ENCODE peak calls at places on chromosomes 2 and 18, in seven cellular contexts. A is K562, M is heart left ventricle, V is suprapubic skin, R is body of pancreas, Q is transverse colon, N is A549. E is an unnamed sample.

GRCh38 chr2:137357641-137358040 is 592.3 kb downstream of the THSD7B start:
- DNase-seq in A (no peak), M (no peak), V (no peak), R (no peak), Q (no peak), N (no peak), E (no peak)

GRCh38 chr2:231177156-231178007 is 21.0 kb upstream of the ARMC9 start:
- DNase-seq in A (no peak), M (no peak), V (no peak), R (no peak), Q (no peak), N (no peak), E (no peak)

GRCh38 chr2:169276045-169276444 is 86.3 kb downstream of the LRP2 start:
- DNase-seq in A (peak; percentile 28), M (no peak), V (no peak), R (no peak), Q (no peak), N (no peak), E (no peak)

GRCh38 chr2:120735750-120736170 is at the start of gene GLI2:
- DNase-seq in A (peak; percentile 62), M (peak; percentile 81), V (no peak), R (peak; percentile 55), Q (peak; percentile 65), N (peak; percentile 61), E (peak; percentile 90)

GRCh38 chr2:240237609-240238151 is 97.2 kb upstream of the OTOS start:
- DNase-seq in A (no peak), M (peak; percentile 66), V (no peak), R (peak; percentile 86), Q (no peak), N (no peak), E (peak; percentile 87)

GRCh38 chr18:50579061-50579774 is 19.3 kb downstream of the MAPK4 start:
- DNase-seq in A (no peak), M (peak; percentile 39), V (no peak), R (no peak), Q (no peak), N (no peak), E (no peak)

GRCh38 chr2:64298161-64298560 is 153.9 kb upstream of the PELI1 start:
- DNase-seq in A (no peak), M (no peak), V (no peak), R (no peak), Q (no peak), N (no peak), E (no peak)

GRCh38 chr18:48790869-48791635 is 159.7 kb downstream of the SMAD7 start:
- DNase-seq in A (no peak), M (peak; percentile 62), V (peak; percentile 46), R (peak; percentile 3), Q (no peak), N (no peak), E (no peak)

GRCh38 chr2:12556762-12557161 is 160.0 kb upstream of the TRIB2 start:
- DNase-seq in A (peak; percentile 47), M (no peak), V (no peak), R (no peak), Q (no peak), N (no peak), E (no peak)

GRCh38 chr2:13919981-13920382 is 712.5 kb upstream of the LRATD1 start:
- DNase-seq in A (no peak), M (no peak), V (no peak), R (no peak), Q (no peak), N (no peak), E (no peak)

GRCh38 chr2:67445652-67446268 is 48.6 kb downstream of the ETAA1 start:
- DNase-seq in A (no peak), M (no peak), V (no peak), R (no peak), Q (no peak), N (no peak), E (no peak)

GRCh38 chr18:37805773-37806380 is 240.3 kb upstream of the CELF4 start:
- DNase-seq in A (no peak), M (no peak), V (no peak), R (no peak), Q (no peak), N (no peak), E (no peak)

GRCh38 chr2:219010162-219010756 is 17.0 kb upstream of the CRYBA2 start:
- DNase-seq in A (peak; percentile 23), M (peak; percentile 19), V (no peak), R (peak; percentile 28), Q (peak; percentile 44), N (peak; percentile 64), E (no peak)

GRCh38 chr2:101827246-101827645 is 129.7 kb downstream of the MAP4K4 start:
- DNase-seq in A (peak; percentile 46), M (no peak), V (no peak), R (no peak), Q (no peak), N (no peak), E (no peak)

GRCh38 chr2:130158631-130159030 is 13.7 kb upstream of the CCDC74B start:
- DNase-seq in A (no peak), M (no peak), V (no peak), R (no peak), Q (no peak), N (no peak), E (no peak)

GRCh38 chr18:23964282-23965238 is 50.0 kb upstream of the TTC39C start:
- DNase-seq in A (peak; percentile 34), M (no peak), V (no peak), R (no peak), Q (peak; percentile 52), N (no peak), E (no peak)

GRCh38 chr2:74887961-74888670 is 54.2 kb downstream of the HK2 start:
- DNase-seq in A (no peak), M (no peak), V (no peak), R (no peak), Q (no peak), N (no peak), E (no peak)

GRCh38 chr18:22032392-22032961 is 136.9 kb upstream of the GATA6 start:
- DNase-seq in A (no peak), M (no peak), V (no peak), R (no peak), Q (peak; percentile 20), N (peak; percentile 81), E (no peak)

GRCh38 chr18:49757513-49758262 is 55.6 kb downstream of the ACAA2 start:
- DNase-seq in A (peak; percentile 33), M (no peak), V (no peak), R (no peak), Q (no peak), N (no peak), E (peak; percentile 30)

GRCh38 chr2:3207091-3207491 is 170.5 kb downstream of the EIPR1 start:
- DNase-seq in A (no peak), M (no peak), V (no peak), R (peak; percentile 4), Q (no peak), N (no peak), E (no peak)

GRCh38 chr18:65704051-65704450 is 46.8 kb upstream of the CDH7 start:
- DNase-seq in A (no peak), M (no peak), V (no peak), R (no peak), Q (no peak), N (no peak), E (no peak)

GRCh38 chr2:158325782-158326335 is 130.7 kb downstream of the CCDC148 start:
- DNase-seq in A (peak; percentile 56), M (no peak), V (no peak), R (no peak), Q (no peak), N (no peak), E (no peak)

GRCh38 chr2:168731002-168731401 is 71.4 kb upstream of the NOSTRIN start:
- DNase-seq in A (no peak), M (no peak), V (no peak), R (no peak), Q (no peak), N (no peak), E (no peak)

GRCh38 chr2:16643099-16643498 is 22.5 kb downstream of the CYRIA start:
- DNase-seq in A (no peak), M (no peak), V (no peak), R (no peak), Q (no peak), N (no peak), E (no peak)

GRCh38 chr2:236317938-236318396 is 53.8 kb upstream of the ASB18 start:
- DNase-seq in A (no peak), M (peak; percentile 55), V (no peak), R (no peak), Q (peak; percentile 67), N (no peak), E (no peak)

GRCh38 chr2:17786727-17787126 is 29.5 kb upstream of the MSGN1 start:
- DNase-seq in A (no peak), M (no peak), V (no peak), R (no peak), Q (no peak), N (no peak), E (no peak)
- H3K4me3 ChIP-seq in A (no peak overlapping the region), M (no peak overlapping the region), V (no peak overlapping the region), R (no peak overlapping the region), Q (no peak overlapping the region), N (no peak overlapping the region), E (no peak overlapping the region)

DNA sequence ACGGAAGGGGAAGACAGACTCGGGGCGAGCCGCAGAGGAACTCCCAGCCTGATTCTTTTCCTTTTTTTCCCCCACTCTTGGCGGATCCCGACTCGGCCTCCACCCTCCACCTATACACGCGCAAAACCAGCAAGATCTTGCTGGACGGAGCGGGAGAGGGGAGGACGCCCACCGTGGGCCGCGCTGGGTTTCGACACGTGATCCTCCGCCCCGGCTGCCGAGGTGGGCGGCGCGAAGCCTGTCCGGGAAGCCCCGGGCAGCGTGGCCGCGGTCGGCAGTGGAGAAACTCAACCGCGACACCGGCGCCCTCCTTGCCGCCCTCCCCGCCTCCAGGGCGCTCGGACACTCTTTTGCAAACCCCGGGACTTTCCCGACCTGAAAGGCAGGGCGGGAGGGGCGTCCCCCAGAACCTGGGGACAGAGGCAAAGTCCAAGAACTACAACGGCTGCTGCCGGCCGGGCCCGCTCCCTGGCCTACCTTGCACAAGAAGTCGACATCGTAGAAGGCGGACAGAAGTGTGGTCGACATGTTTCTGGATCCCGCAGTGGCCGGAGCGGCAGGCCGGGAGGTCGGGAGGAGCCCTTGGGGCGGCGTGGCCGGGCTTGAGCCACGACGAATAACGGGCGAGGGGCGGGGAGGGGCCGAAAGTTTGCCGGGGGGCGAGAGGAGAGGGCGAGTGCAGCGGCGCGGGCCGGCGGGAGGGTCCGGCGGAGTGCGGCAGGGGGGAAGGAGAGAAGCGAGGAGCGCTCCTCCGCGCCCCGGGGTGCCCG is 433 bp downstream of the ZFP36L2 start:
- DNase-seq in A (peak; percentile 76), M (peak; percentile 81), V (no peak), R (peak; percentile 77), Q (no peak), N (peak; percentile 65), E (peak; percentile 62)
- TF ChIP-seq POLR2A in A (peak; percentile 34), M (peak; percentile 71), V (no peak), R (no peak), Q (peak; percentile 93), N (peak; percentile 84), E (peak; percentile 91)

GRCh38 chr2:103788875-103789715 is 1027.3 kb downstream of the TMEM182 start:
- DNase-seq in A (no peak), M (peak; percentile 41), V (no peak), R (peak; percentile 68), Q (no peak), N (no peak), E (peak; percentile 63)
- H3K4me1 ChIP-seq in A (no peaks in the 10 kb centered on the region), M (no peaks in the 10 kb centered on the region), V (no peaks in the 10 kb centered on the region), R (peaks cover 4% of the 10 kb centered on the region), Q (no peaks in the 10 kb centered on the region), N (no peaks in the 10 kb centered on the region), E (no peaks in the 10 kb centered on the region)

DNA sequence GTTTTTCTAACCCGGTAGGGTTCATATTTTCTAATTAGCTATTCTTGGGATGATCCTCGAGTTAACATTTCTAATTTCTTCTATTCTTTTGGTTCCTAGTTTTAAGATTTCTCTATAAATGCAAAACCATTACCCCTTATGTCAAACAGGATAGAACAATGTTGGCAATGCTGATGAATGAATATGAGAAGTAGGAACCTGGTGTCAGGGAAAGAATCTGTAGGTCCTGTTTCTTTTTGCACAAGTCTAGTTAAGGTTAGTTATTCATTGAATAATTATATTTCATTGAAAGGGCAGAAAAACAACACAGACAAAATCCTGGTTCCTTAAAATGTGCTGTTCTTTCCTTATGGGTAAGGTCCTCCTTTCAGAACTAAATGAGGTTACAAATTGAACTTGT is 766.4 kb upstream of the FAM98A start:
- DNase-seq in A (no peak), M (no peak), V (no peak), R (no peak), Q (no peak), N (no peak), E (no peak)
- H3K4me3 ChIP-seq in A (no peak overlapping the region), M (no peak overlapping the region), V (no peak overlapping the region), R (no peak overlapping the region), Q (no peak overlapping the region), N (no peak overlapping the region), E (no peak overlapping the region)

E was measured in testis.